ENCODE peak calls at places on chromosome 14, in seven cellular contexts. One of them, this sample, is unnamed.

GRCh38 chr14:73719791-73720190 is 5.6 kb upstream of the PNMA1 start:
- DNase-seq in stimulated activated CD8-positive, alpha-beta memory T cell treated with anti-CD3 and anti-CD28 coated beads, Interleukin-4, amount 100 ng/mL, for 48 hours: no peak
- DNase-seq in stimulated activated effector memory CD8-positive, alpha-beta T cell treated with anti-CD3 and anti-CD28 coated beads, Interleukin-12 subunit alpha, Interleukin-12 subunit beta, amount 100 ng/mL, for 72 hours: no peak
- DNase-seq in progenitor cell of endocrine pancreas: no peak
- DNase-seq in stimulated activated CD4-positive, alpha-beta T cell treated with anti-CD3 and anti-CD28 coated beads, Interleukin-1b, Interleukin-23, amount 100 ng/mL, for 4 hours: no peak
- DNase-seq in adipocyte: no peak
- DNase-seq in AG09319: no peak
- DNase-seq in this sample: no peak

GRCh38 chr14:100739306-100739705 is 12.6 kb downstream of the DLK1 start:
- DNase-seq in AG09319: no peak
- DNase-seq in stimulated activated CD8-positive, alpha-beta memory T cell treated with anti-CD3 and anti-CD28 coated beads, Interleukin-4, amount 100 ng/mL, for 48 hours: no peak
- DNase-seq in stimulated activated effector memory CD8-positive, alpha-beta T cell treated with anti-CD3 and anti-CD28 coated beads, Interleukin-12 subunit alpha, Interleukin-12 subunit beta, amount 100 ng/mL, for 72 hours: no peak
- DNase-seq in adipocyte: no peak
- DNase-seq in progenitor cell of endocrine pancreas: no peak
- DNase-seq in stimulated activated CD4-positive, alpha-beta T cell treated with anti-CD3 and anti-CD28 coated beads, Interleukin-1b, Interleukin-23, amount 100 ng/mL, for 4 hours: no peak
- DNase-seq in this sample: no peak

GRCh38 chr14:31411218-31411727 is 9.1 kb downstream of the HEATR5A start:
- DNase-seq in progenitor cell of endocrine pancreas: no peak
- DNase-seq in stimulated activated effector memory CD8-positive, alpha-beta T cell treated with anti-CD3 and anti-CD28 coated beads, Interleukin-12 subunit alpha, Interleukin-12 subunit beta, amount 100 ng/mL, for 72 hours: no peak
- DNase-seq in adipocyte: peak
- DNase-seq in stimulated activated CD4-positive, alpha-beta T cell treated with anti-CD3 and anti-CD28 coated beads, Interleukin-1b, Interleukin-23, amount 100 ng/mL, for 4 hours: no peak
- DNase-seq in stimulated activated CD8-positive, alpha-beta memory T cell treated with anti-CD3 and anti-CD28 coated beads, Interleukin-4, amount 100 ng/mL, for 48 hours: no peak
- DNase-seq in AG09319: no peak
- DNase-seq in this sample: no peak

GRCh38 chr14:55122441-55122986 is 6.5 kb upstream of the LGALS3 start:
- DNase-seq in stimulated activated effector memory CD8-positive, alpha-beta T cell treated with anti-CD3 and anti-CD28 coated beads, Interleukin-12 subunit alpha, Interleukin-12 subunit beta, amount 100 ng/mL, for 72 hours: no peak
- DNase-seq in adipocyte: peak
- DNase-seq in stimulated activated CD8-positive, alpha-beta memory T cell treated with anti-CD3 and anti-CD28 coated beads, Interleukin-4, amount 100 ng/mL, for 48 hours: no peak
- DNase-seq in AG09319: no peak
- DNase-seq in progenitor cell of endocrine pancreas: no peak
- DNase-seq in stimulated activated CD4-positive, alpha-beta T cell treated with anti-CD3 and anti-CD28 coated beads, Interleukin-1b, Interleukin-23, amount 100 ng/mL, for 4 hours: no peak
- DNase-seq in this sample: peak

GRCh38 chr14:39228509-39229221 is 5.0 kb upstream of the MIA2 start:
- DNase-seq in AG09319: no peak
- DNase-seq in progenitor cell of endocrine pancreas: no peak
- DNase-seq in stimulated activated CD8-positive, alpha-beta memory T cell treated with anti-CD3 and anti-CD28 coated beads, Interleukin-4, amount 100 ng/mL, for 48 hours: peak
- DNase-seq in stimulated activated CD4-positive, alpha-beta T cell treated with anti-CD3 and anti-CD28 coated beads, Interleukin-1b, Interleukin-23, amount 100 ng/mL, for 4 hours: no peak
- DNase-seq in adipocyte: no peak
- DNase-seq in stimulated activated effector memory CD8-positive, alpha-beta T cell treated with anti-CD3 and anti-CD28 coated beads, Interleukin-12 subunit alpha, Interleukin-12 subunit beta, amount 100 ng/mL, for 72 hours: no peak
- DNase-seq in this sample: no peak

GRCh38 chr14:78153069-78153351 is 17.2 kb upstream of the NRXN3 start:
- DNase-seq in progenitor cell of endocrine pancreas: no peak
- DNase-seq in stimulated activated CD4-positive, alpha-beta T cell treated with anti-CD3 and anti-CD28 coated beads, Interleukin-1b, Interleukin-23, amount 100 ng/mL, for 4 hours: no peak
- DNase-seq in AG09319: no peak
- DNase-seq in stimulated activated CD8-positive, alpha-beta memory T cell treated with anti-CD3 and anti-CD28 coated beads, Interleukin-4, amount 100 ng/mL, for 48 hours: no peak
- DNase-seq in stimulated activated effector memory CD8-positive, alpha-beta T cell treated with anti-CD3 and anti-CD28 coated beads, Interleukin-12 subunit alpha, Interleukin-12 subunit beta, amount 100 ng/mL, for 72 hours: no peak
- DNase-seq in adipocyte: no peak
- DNase-seq in this sample: peak

GRCh38 chr14:63276492-63277342 is 42.0 kb downstream of the GPHB5 start:
- DNase-seq in stimulated activated CD8-positive, alpha-beta memory T cell treated with anti-CD3 and anti-CD28 coated beads, Interleukin-4, amount 100 ng/mL, for 48 hours: no peak
- DNase-seq in adipocyte: peak
- DNase-seq in progenitor cell of endocrine pancreas: no peak
- DNase-seq in AG09319: peak
- DNase-seq in stimulated activated effector memory CD8-positive, alpha-beta T cell treated with anti-CD3 and anti-CD28 coated beads, Interleukin-12 subunit alpha, Interleukin-12 subunit beta, amount 100 ng/mL, for 72 hours: no peak
- DNase-seq in stimulated activated CD4-positive, alpha-beta T cell treated with anti-CD3 and anti-CD28 coated beads, Interleukin-1b, Interleukin-23, amount 100 ng/mL, for 4 hours: no peak
- DNase-seq in this sample: peak

GRCh38 chr14:53539489-53540126 is 386.5 kb upstream of the DDHD1 start:
- DNase-seq in AG09319: peak
- DNase-seq in progenitor cell of endocrine pancreas: peak
- DNase-seq in adipocyte: peak
- DNase-seq in stimulated activated effector memory CD8-positive, alpha-beta T cell treated with anti-CD3 and anti-CD28 coated beads, Interleukin-12 subunit alpha, Interleukin-12 subunit beta, amount 100 ng/mL, for 72 hours: peak
- DNase-seq in stimulated activated CD8-positive, alpha-beta memory T cell treated with anti-CD3 and anti-CD28 coated beads, Interleukin-4, amount 100 ng/mL, for 48 hours: peak
- DNase-seq in stimulated activated CD4-positive, alpha-beta T cell treated with anti-CD3 and anti-CD28 coated beads, Interleukin-1b, Interleukin-23, amount 100 ng/mL, for 4 hours: peak
- DNase-seq in this sample: peak

GRCh38 chr14:79855789-79856188 is 355.5 kb downstream of the DIO2 start:
- DNase-seq in stimulated activated effector memory CD8-positive, alpha-beta T cell treated with anti-CD3 and anti-CD28 coated beads, Interleukin-12 subunit alpha, Interleukin-12 subunit beta, amount 100 ng/mL, for 72 hours: no peak
- DNase-seq in stimulated activated CD8-positive, alpha-beta memory T cell treated with anti-CD3 and anti-CD28 coated beads, Interleukin-4, amount 100 ng/mL, for 48 hours: no peak
- DNase-seq in adipocyte: no peak
- DNase-seq in AG09319: no peak
- DNase-seq in stimulated activated CD4-positive, alpha-beta T cell treated with anti-CD3 and anti-CD28 coated beads, Interleukin-1b, Interleukin-23, amount 100 ng/mL, for 4 hours: no peak
- DNase-seq in progenitor cell of endocrine pancreas: no peak
- DNase-seq in this sample: no peak

GRCh38 chr14:22387776-22388241 is 201.2 kb downstream of the DAD1 start:
- DNase-seq in stimulated activated effector memory CD8-positive, alpha-beta T cell treated with anti-CD3 and anti-CD28 coated beads, Interleukin-12 subunit alpha, Interleukin-12 subunit beta, amount 100 ng/mL, for 72 hours: no peak
- DNase-seq in adipocyte: no peak
- DNase-seq in stimulated activated CD4-positive, alpha-beta T cell treated with anti-CD3 and anti-CD28 coated beads, Interleukin-1b, Interleukin-23, amount 100 ng/mL, for 4 hours: no peak
- DNase-seq in stimulated activated CD8-positive, alpha-beta memory T cell treated with anti-CD3 and anti-CD28 coated beads, Interleukin-4, amount 100 ng/mL, for 48 hours: no peak
- DNase-seq in progenitor cell of endocrine pancreas: no peak
- DNase-seq in AG09319: no peak
- DNase-seq in this sample: no peak

GRCh38 chr14:71591929-71592328 is 340.3 kb upstream of the RGS6 start:
- DNase-seq in adipocyte: peak
- DNase-seq in stimulated activated CD8-positive, alpha-beta memory T cell treated with anti-CD3 and anti-CD28 coated beads, Interleukin-4, amount 100 ng/mL, for 48 hours: no peak
- DNase-seq in stimulated activated CD4-positive, alpha-beta T cell treated with anti-CD3 and anti-CD28 coated beads, Interleukin-1b, Interleukin-23, amount 100 ng/mL, for 4 hours: no peak
- DNase-seq in stimulated activated effector memory CD8-positive, alpha-beta T cell treated with anti-CD3 and anti-CD28 coated beads, Interleukin-12 subunit alpha, Interleukin-12 subunit beta, amount 100 ng/mL, for 72 hours: no peak
- DNase-seq in AG09319: no peak
- DNase-seq in progenitor cell of endocrine pancreas: no peak
- DNase-seq in this sample: peak

GRCh38 chr14:104109121-104109541 is 23.6 kb downstream of the ASPG start:
- DNase-seq in stimulated activated CD8-positive, alpha-beta memory T cell treated with anti-CD3 and anti-CD28 coated beads, Interleukin-4, amount 100 ng/mL, for 48 hours: no peak
- DNase-seq in progenitor cell of endocrine pancreas: no peak
- DNase-seq in adipocyte: no peak
- DNase-seq in AG09319: no peak
- DNase-seq in stimulated activated effector memory CD8-positive, alpha-beta T cell treated with anti-CD3 and anti-CD28 coated beads, Interleukin-12 subunit alpha, Interleukin-12 subunit beta, amount 100 ng/mL, for 72 hours: no peak
- DNase-seq in stimulated activated CD4-positive, alpha-beta T cell treated with anti-CD3 and anti-CD28 coated beads, Interleukin-1b, Interleukin-23, amount 100 ng/mL, for 4 hours: no peak
- DNase-seq in this sample: no peak

GRCh38 chr14:76352639-76353281 is 23.2 kb upstream of the ESRRB start:
- DNase-seq in stimulated activated effector memory CD8-positive, alpha-beta T cell treated with anti-CD3 and anti-CD28 coated beads, Interleukin-12 subunit alpha, Interleukin-12 subunit beta, amount 100 ng/mL, for 72 hours: peak
- DNase-seq in stimulated activated CD8-positive, alpha-beta memory T cell treated with anti-CD3 and anti-CD28 coated beads, Interleukin-4, amount 100 ng/mL, for 48 hours: peak
- DNase-seq in adipocyte: peak
- DNase-seq in stimulated activated CD4-positive, alpha-beta T cell treated with anti-CD3 and anti-CD28 coated beads, Interleukin-1b, Interleukin-23, amount 100 ng/mL, for 4 hours: peak
- DNase-seq in progenitor cell of endocrine pancreas: peak
- DNase-seq in AG09319: no peak
- DNase-seq in this sample: peak

GRCh38 chr14:104442611-104443390 is 136.8 kb upstream of the C14orf180 start:
- DNase-seq in stimulated activated effector memory CD8-positive, alpha-beta T cell treated with anti-CD3 and anti-CD28 coated beads, Interleukin-12 subunit alpha, Interleukin-12 subunit beta, amount 100 ng/mL, for 72 hours: peak
- DNase-seq in adipocyte: no peak
- DNase-seq in AG09319: no peak
- DNase-seq in stimulated activated CD8-positive, alpha-beta memory T cell treated with anti-CD3 and anti-CD28 coated beads, Interleukin-4, amount 100 ng/mL, for 48 hours: peak
- DNase-seq in stimulated activated CD4-positive, alpha-beta T cell treated with anti-CD3 and anti-CD28 coated beads, Interleukin-1b, Interleukin-23, amount 100 ng/mL, for 4 hours: no peak
- DNase-seq in progenitor cell of endocrine pancreas: no peak
- DNase-seq in this sample: no peak

GRCh38 chr14:99171396-99171795 is 100.6 kb downstream of the BCL11B start:
- DNase-seq in adipocyte: no peak
- DNase-seq in progenitor cell of endocrine pancreas: no peak
- DNase-seq in AG09319: no peak
- DNase-seq in stimulated activated CD4-positive, alpha-beta T cell treated with anti-CD3 and anti-CD28 coated beads, Interleukin-1b, Interleukin-23, amount 100 ng/mL, for 4 hours: no peak
- DNase-seq in stimulated activated CD8-positive, alpha-beta memory T cell treated with anti-CD3 and anti-CD28 coated beads, Interleukin-4, amount 100 ng/mL, for 48 hours: no peak
- DNase-seq in stimulated activated effector memory CD8-positive, alpha-beta T cell treated with anti-CD3 and anti-CD28 coated beads, Interleukin-12 subunit alpha, Interleukin-12 subunit beta, amount 100 ng/mL, for 72 hours: no peak
- DNase-seq in this sample: no peak

GRCh38 chr14:64221604-64222003 is 72.6 kb downstream of the ESR2 start:
- DNase-seq in progenitor cell of endocrine pancreas: no peak
- DNase-seq in adipocyte: no peak
- DNase-seq in stimulated activated CD4-positive, alpha-beta T cell treated with anti-CD3 and anti-CD28 coated beads, Interleukin-1b, Interleukin-23, amount 100 ng/mL, for 4 hours: no peak
- DNase-seq in stimulated activated effector memory CD8-positive, alpha-beta T cell treated with anti-CD3 and anti-CD28 coated beads, Interleukin-12 subunit alpha, Interleukin-12 subunit beta, amount 100 ng/mL, for 72 hours: no peak
- DNase-seq in stimulated activated CD8-positive, alpha-beta memory T cell treated with anti-CD3 and anti-CD28 coated beads, Interleukin-4, amount 100 ng/mL, for 48 hours: no peak
- DNase-seq in AG09319: no peak
- DNase-seq in this sample: no peak

GRCh38 chr14:72559669-72560068 is 334.2 kb downstream of the DPF3 start:
- DNase-seq in adipocyte: no peak
- DNase-seq in stimulated activated effector memory CD8-positive, alpha-beta T cell treated with anti-CD3 and anti-CD28 coated beads, Interleukin-12 subunit alpha, Interleukin-12 subunit beta, amount 100 ng/mL, for 72 hours: no peak
- DNase-seq in AG09319: no peak
- DNase-seq in stimulated activated CD4-positive, alpha-beta T cell treated with anti-CD3 and anti-CD28 coated beads, Interleukin-1b, Interleukin-23, amount 100 ng/mL, for 4 hours: no peak
- DNase-seq in progenitor cell of endocrine pancreas: no peak
- DNase-seq in stimulated activated CD8-positive, alpha-beta memory T cell treated with anti-CD3 and anti-CD28 coated beads, Interleukin-4, amount 100 ng/mL, for 48 hours: no peak
- DNase-seq in this sample: no peak

GRCh38 chr14:94120667-94121335 is 8.6 kb downstream of the IFI27L2 start:
- DNase-seq in stimulated activated CD8-positive, alpha-beta memory T cell treated with anti-CD3 and anti-CD28 coated beads, Interleukin-4, amount 100 ng/mL, for 48 hours: peak
- DNase-seq in stimulated activated CD4-positive, alpha-beta T cell treated with anti-CD3 and anti-CD28 coated beads, Interleukin-1b, Interleukin-23, amount 100 ng/mL, for 4 hours: no peak
- DNase-seq in progenitor cell of endocrine pancreas: no peak
- DNase-seq in stimulated activated effector memory CD8-positive, alpha-beta T cell treated with anti-CD3 and anti-CD28 coated beads, Interleukin-12 subunit alpha, Interleukin-12 subunit beta, amount 100 ng/mL, for 72 hours: no peak
- DNase-seq in adipocyte: peak
- DNase-seq in AG09319: no peak
- DNase-seq in this sample: peak

GRCh38 chr14:106209745-106210144 is 683.4 kb downstream of the TMEM121 start:
- DNase-seq in AG09319: no peak
- DNase-seq in adipocyte: no peak
- DNase-seq in stimulated activated CD4-positive, alpha-beta T cell treated with anti-CD3 and anti-CD28 coated beads, Interleukin-1b, Interleukin-23, amount 100 ng/mL, for 4 hours: no peak
- DNase-seq in stimulated activated effector memory CD8-positive, alpha-beta T cell treated with anti-CD3 and anti-CD28 coated beads, Interleukin-12 subunit alpha, Interleukin-12 subunit beta, amount 100 ng/mL, for 72 hours: no peak
- DNase-seq in progenitor cell of endocrine pancreas: no peak
- DNase-seq in stimulated activated CD8-positive, alpha-beta memory T cell treated with anti-CD3 and anti-CD28 coated beads, Interleukin-4, amount 100 ng/mL, for 48 hours: no peak
- DNase-seq in this sample: no peak

GRCh38 chr14:70707138-70708038 is 65.7 kb downstream of the TTC9 start:
- DNase-seq in adipocyte: peak
- DNase-seq in stimulated activated CD4-positive, alpha-beta T cell treated with anti-CD3 and anti-CD28 coated beads, Interleukin-1b, Interleukin-23, amount 100 ng/mL, for 4 hours: no peak
- DNase-seq in stimulated activated effector memory CD8-positive, alpha-beta T cell treated with anti-CD3 and anti-CD28 coated beads, Interleukin-12 subunit alpha, Interleukin-12 subunit beta, amount 100 ng/mL, for 72 hours: no peak
- DNase-seq in AG09319: no peak
- DNase-seq in stimulated activated CD8-positive, alpha-beta memory T cell treated with anti-CD3 and anti-CD28 coated beads, Interleukin-4, amount 100 ng/mL, for 48 hours: peak
- DNase-seq in progenitor cell of endocrine pancreas: no peak
- DNase-seq in this sample: no peak